ENCODE peak calls at places on chromosomes 3 and 15, in nine cellular contexts. C is cardiac muscle cell, Z is iPS-NIHi11, I is NCI-H1092, A is EH, G is NAMALWA, R is globus pallidus, O is lung microvascular endothelial cell, D is HS-5. J is an unnamed sample.

GRCh38 chr15:72155635-72156616 is 37.7 kb downstream of the SENP8 start:
- DNase-seq in I (peak), A (peak), Z (peak), G (peak), D (peak), R (peak), C (peak), O (peak), J (peak)

GRCh38 chr15:55681631-55682030 is 61.3 kb downstream of the PRTG start:
- DNase-seq in D (no peak), C (no peak), Z (no peak), I (no peak), A (no peak), G (peak), O (no peak), R (no peak), J (no peak)

GRCh38 chr15:65192016-65192415 is 6.9 kb upstream of the CLPX start:
- DNase-seq in C (no peak), A (peak), Z (peak), O (peak), G (peak), D (no peak), I (no peak), R (no peak), J (no peak)

GRCh38 chr3:66485291-66485968 is 15.4 kb downstream of the LRIG1 start:
- DNase-seq in A (peak), R (no peak), Z (no peak), O (no peak), I (no peak), C (peak), G (no peak), D (peak), J (no peak)

GRCh38 chr15:25775317-25775912 is 87.7 kb downstream of the ATP10A start:
- DNase-seq in R (no peak), Z (peak), D (no peak), A (peak), I (no peak), O (no peak), C (no peak), G (no peak), J (peak)

GRCh38 chr3:125019271-125019670 is 36.5 kb downstream of the HEG1 start:
- DNase-seq in G (no peak), C (no peak), R (no peak), Z (no peak), D (no peak), I (no peak), A (no peak), O (no peak), J (no peak)

GRCh38 chr3:150319900-150320299 is 88.2 kb upstream of the TSC22D2 start:
- DNase-seq in R (no peak), Z (peak), G (no peak), A (peak), I (no peak), C (no peak), D (peak), O (no peak), J (no peak)

GRCh38 chr15:101092186-101092866 is 159.5 kb downstream of the CHSY1 start:
- DNase-seq in Z (no peak), A (peak), G (no peak), R (no peak), D (no peak), O (no peak), I (no peak), C (no peak), J (no peak)

GRCh38 chr3:172561894-172562664 is 38.8 kb upstream of the TNFSF10 start:
- DNase-seq in G (no peak), I (no peak), R (no peak), O (no peak), Z (no peak), D (no peak), C (no peak), A (no peak), J (no peak)

GRCh38 chr15:89019436-89019835 is 68.8 kb upstream of the ABHD2 start:
- DNase-seq in R (no peak), C (no peak), D (no peak), Z (no peak), I (no peak), G (no peak), O (no peak), A (peak), J (no peak)

GRCh38 chr15:85411992-85412538 is 31.7 kb downstream of the AKAP13 start:
- DNase-seq in D (no peak), I (no peak), R (no peak), Z (no peak), O (no peak), G (peak), C (no peak), A (peak), J (no peak)

GRCh38 chr3:18809640-18810305 is 338.5 kb upstream of the KCNH8 start:
- DNase-seq in D (no peak), A (no peak), Z (no peak), C (no peak), G (no peak), O (no peak), I (no peak), R (no peak), J (no peak)

GRCh38 chr3:196883361-196883760 is 15.6 kb downstream of the SENP5 start:
- DNase-seq in O (no peak), D (no peak), I (no peak), Z (no peak), G (no peak), A (no peak), R (no peak), C (no peak), J (no peak)

GRCh38 chr15:38163651-38164050 is 89.0 kb upstream of the SPRED1 start:
- DNase-seq in A (no peak), G (no peak), O (no peak), Z (no peak), D (no peak), R (no peak), C (no peak), I (no peak), J (no peak)

GRCh38 chr3:127034990-127035652 is 52.2 kb downstream of the PLXNA1 start:
- DNase-seq in D (no peak), O (no peak), A (no peak), G (no peak), I (no peak), C (no peak), R (no peak), Z (no peak), J (peak)

GRCh38 chr15:69154684-69155083 is 5.8 kb upstream of the GLCE start:
- DNase-seq in Z (no peak), D (peak), A (peak), I (no peak), R (no peak), C (no peak), O (peak), G (no peak), J (no peak)

GRCh38 chr3:15256861-15257341 is 50.9 kb downstream of the CAPN7 start:
- DNase-seq in I (no peak), R (no peak), A (no peak), Z (no peak), G (no peak), O (no peak), D (no peak), C (peak), J (no peak)

GRCh38 chr3:140205598-140205997 is 270.6 kb downstream of the CLSTN2 start:
- DNase-seq in I (no peak), C (no peak), Z (no peak), D (no peak), A (no peak), O (no peak), R (no peak), G (no peak), J (no peak)

J was measured in heart right ventricle.